ENCODE peak calls at places on chromosomes 11 and 22, in five cellular contexts. G is HepG2, M is transverse colon, W is stomach, I is SK-N-SH. O is an unnamed sample.

GRCh38 chr22:45552017-45552411 is 49.3 kb downstream of the FBLN1 start:
- DNase-seq in G (no peak), W (no peak), M (no peak), I (no peak), O (no peak)

GRCh38 chr11:63818609-63819008 is 5.4 kb downstream of the SPINDOC start:
- DNase-seq in W (no peak), I (no peak), G (no peak), M (no peak), O (no peak)

GRCh38 chr11:18578975-18579598 is 9.4 kb downstream of the UEVLD start:
- DNase-seq in W (peak; percentile 65), I (no peak), M (peak; percentile 79), G (peak; percentile 93), O (no peak)

GRCh38 chr22:22084089-22084711 is 101.6 kb upstream of the TOP3B start:
- DNase-seq in M (no peak), W (no peak), I (no peak), G (no peak), O (no peak)

GRCh38 chr11:120571476-120571875 is 59.9 kb downstream of the GRIK4 start:
- DNase-seq in I (no peak), G (no peak), M (no peak), W (no peak), O (peak; percentile 23)

GRCh38 chr11:126419801-126420729 is 64.6 kb downstream of the ST3GAL4 start:
- DNase-seq in M (no peak), W (no peak), G (no peak), I (no peak), O (no peak)

GRCh38 chr11:122099345-122100045 is 16.5 kb downstream of the BLID start:
- DNase-seq in W (no peak), G (no peak), I (no peak), M (no peak), O (no peak)

GRCh38 chr22:48492371-48493320 is 1335.0 kb downstream of the BRD1 start:
- DNase-seq in G (peak; percentile 50), I (peak; percentile 84), M (peak; percentile 50), W (peak; percentile 43), O (peak; percentile 74)

GRCh38 chr11:7520981-7521487 is 7.2 kb downstream of the PPFIBP2 start:
- DNase-seq in I (no peak), M (no peak), G (no peak), W (no peak), O (no peak)

GRCh38 chr11:16216831-16217230 is 139.5 kb downstream of the SOX6 start:
- DNase-seq in I (no peak), W (no peak), G (no peak), M (no peak), O (no peak)

GRCh38 chr11:1281326-1281973 is 28.0 kb downstream of the TOLLIP start:
- DNase-seq in W (no peak), M (no peak), I (no peak), G (no peak), O (peak; percentile 59)

GRCh38 chr22:44550666-44551491 is 52.8 kb upstream of the RTL6 start:
- DNase-seq in W (peak; percentile 37), M (peak; percentile 64), G (no peak), I (no peak), O (no peak)

GRCh38 chr11:59173964-59174663 is 2.2 kb downstream of the DTX4 start:
- DNase-seq in W (peak; percentile 73), M (peak; percentile 88), G (peak; percentile 89), I (no peak), O (no peak)

GRCh38 chr22:42173183-42173926 is 42.7 kb upstream of the CYP2D6 start:
- DNase-seq in G (no peak), M (no peak), W (no peak), I (no peak), O (no peak)

GRCh38 chr11:1473011-1473628 is 13.5 kb downstream of the MOB2 start:
- DNase-seq in G (no peak), I (no peak), W (no peak), M (no peak), O (peak; percentile 46)

GRCh38 chr11:85784907-85785306 is 26.0 kb downstream of the SYTL2 start:
- DNase-seq in I (no peak), G (no peak), M (no peak), W (no peak), O (no peak)

GRCh38 chr11:103525069-103525468 is 415.8 kb downstream of the DYNC2H1 start:
- DNase-seq in M (no peak), W (no peak), I (no peak), G (no peak), O (no peak)

GRCh38 chr22:38289583-38290082 is 16.8 kb upstream of the TMEM184B start:
- DNase-seq in M (no peak), W (no peak), G (no peak), I (no peak), O (no peak)

GRCh38 chr22:37982938-37983859 is 1.2 kb downstream of the SOX10 start:
- DNase-seq in W (no peak), G (no peak), I (no peak), M (no peak), O (no peak)

GRCh38 chr11:25927391-25927790 is 404.5 kb upstream of the ANO3 start:
- DNase-seq in I (no peak), G (no peak), M (no peak), W (no peak), O (no peak)

GRCh38 chr22:44914026-44914721 is 95.6 kb downstream of the PHF21B start:
- DNase-seq in I (no peak), G (no peak), W (no peak), M (no peak), O (peak; percentile 57)

GRCh38 chr22:48382197-48382596 is 1445.5 kb downstream of the BRD1 start:
- DNase-seq in I (peak; percentile 30), G (no peak), W (peak; percentile 22), M (no peak), O (peak; percentile 22)

GRCh38 chr11:134450186-134450585 is 38.1 kb upstream of the B3GAT1 start:
- DNase-seq in W (no peak), G (no peak), I (no peak), M (no peak), O (no peak)

GRCh38 chr11:96116341-96116740 is 192.4 kb upstream of the MTMR2 start:
- DNase-seq in I (no peak), G (no peak), M (no peak), W (no peak), O (no peak)

GRCh38 chr11:96113100-96113710 is 189.3 kb upstream of the MTMR2 start:
- DNase-seq in M (no peak), I (no peak), W (no peak), G (no peak), O (no peak)

GRCh38 chr11:96112192-96113099 is 188.5 kb upstream of the MTMR2 start:
- DNase-seq in W (no peak), G (no peak), I (no peak), M (no peak), O (no peak)

GRCh38 chr11:96111308-96111707 is 187.4 kb upstream of the MTMR2 start:
- DNase-seq in I (no peak), G (no peak), M (no peak), W (no peak), O (no peak)

GRCh38 chr11:96114178-96115070 is 190.5 kb upstream of the MTMR2 start:
- DNase-seq in M (no peak), I (no peak), W (no peak), G (peak; percentile 74), O (no peak)
- TF ChIP-seq POLR2AphosphoS5 in M (no peak), I (no peak), W (no peak), G (no peak), O (no peak)

GRCh38 chr11:46918087-46918751 is at the start of gene LRP4:
- DNase-seq in W (peak; percentile 52), G (no peak), M (peak; percentile 69), I (peak; percentile 95), O (peak; percentile 85)
- TF ChIP-seq CTCF in W (no peak), G (peak; percentile 18), M (no peak), I (no peak), O (no peak)

DNA sequence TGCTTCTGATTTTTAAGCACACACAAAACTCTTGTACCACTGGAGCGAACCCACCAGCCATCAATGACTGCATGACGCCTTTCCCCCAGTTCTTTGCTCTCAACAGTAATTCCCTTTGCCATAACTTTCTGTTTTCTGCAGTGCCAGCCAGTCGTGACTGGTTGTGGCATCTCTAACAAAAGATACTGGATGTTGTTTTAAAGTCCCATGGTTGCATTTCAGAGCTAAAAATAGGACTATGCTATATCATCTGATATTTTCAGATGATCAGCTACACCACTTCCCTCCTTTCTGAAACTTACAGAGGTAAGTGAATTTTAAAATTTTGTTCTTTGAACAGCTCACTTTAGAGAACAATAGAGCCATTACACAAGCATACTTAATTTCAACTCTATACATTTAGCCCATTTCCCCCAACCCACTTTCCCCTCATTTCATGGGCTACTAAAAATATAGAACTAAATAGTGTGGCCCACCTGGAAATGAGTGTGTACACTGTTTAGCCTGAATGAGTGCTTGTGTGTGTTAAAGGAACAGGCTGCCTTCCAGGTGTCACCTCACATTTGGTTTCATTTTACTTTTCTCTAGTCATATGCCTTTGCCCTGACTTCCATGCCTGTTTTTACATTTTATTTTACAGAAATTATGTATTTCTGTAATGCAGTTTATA is 136.9 kb upstream of the ZC3H12C start:
- DNase-seq in W (no peak), G (no peak), M (no peak), I (no peak), O (no peak)
- TF ChIP-seq POLR2AphosphoS5 in W (no peak), G (no peak), M (no peak), I (no peak), O (no peak)

GRCh38 chr11:117442049-117442868 is 114.6 kb downstream of the CEP164 start:
- DNase-seq in W (no peak), I (no peak), G (no peak), M (no peak), O (no peak)

GRCh38 chr11:117445097-117445658 is 117.5 kb downstream of the CEP164 start:
- DNase-seq in I (no peak), M (no peak), G (no peak), W (no peak), O (peak; percentile 48)

GRCh38 chr11:117444256-117445096 is 116.8 kb downstream of the CEP164 start:
- DNase-seq in G (no peak), M (no peak), I (peak; percentile 86), W (no peak), O (peak; percentile 49)

GRCh38 chr11:117442869-117443239 is 115.2 kb downstream of the CEP164 start:
- DNase-seq in W (no peak), G (no peak), I (no peak), M (no peak), O (peak; percentile 50)

DNA sequence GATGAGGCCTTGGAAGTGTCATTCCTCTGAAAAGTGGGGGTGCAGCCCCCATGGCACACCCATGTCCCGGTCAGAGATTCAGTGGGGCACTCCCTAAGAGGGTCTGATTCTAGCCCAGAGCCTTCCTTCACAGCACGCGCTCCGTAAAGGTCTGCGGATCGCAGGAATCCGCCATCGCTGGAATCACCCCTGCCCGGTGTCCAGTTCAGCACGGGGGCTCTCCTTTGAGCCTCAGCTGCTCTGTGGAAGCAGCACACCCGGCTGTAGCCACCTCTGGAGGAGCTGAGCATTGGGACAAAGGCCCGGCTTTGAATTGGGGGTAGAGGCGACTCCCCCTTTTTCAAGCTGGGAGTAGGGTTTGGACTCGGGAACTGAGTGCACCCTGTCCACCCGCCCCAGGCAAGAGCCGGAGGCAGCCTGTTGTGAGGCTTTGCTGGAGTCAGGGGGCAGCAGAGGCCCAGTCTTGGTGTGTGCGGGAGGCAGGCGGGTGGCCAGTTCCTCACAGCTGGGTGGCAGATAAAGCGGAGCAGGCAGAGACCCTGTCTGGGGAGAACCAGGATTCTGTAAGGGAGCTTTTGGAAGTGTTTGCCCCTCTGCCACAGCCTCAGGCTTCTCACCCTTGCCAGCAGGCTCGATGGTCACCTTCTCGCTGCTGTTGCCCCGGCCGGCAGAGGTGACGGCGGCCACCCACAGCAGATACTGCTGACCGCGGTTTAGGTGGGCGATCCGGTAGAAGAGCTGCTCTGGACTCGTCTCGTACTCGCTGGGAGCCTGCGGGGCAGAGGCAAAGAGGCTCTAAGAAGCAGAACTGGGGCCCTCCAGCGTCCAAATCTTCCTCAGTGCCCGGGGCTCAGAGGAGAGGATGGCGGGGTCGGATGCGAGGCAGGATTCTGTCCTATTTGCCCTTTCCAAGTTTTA is 115.9 kb downstream of the CEP164 start:
- DNase-seq in G (peak; percentile 40), W (peak; percentile 34), M (peak; percentile 35), I (peak; percentile 92), O (peak; percentile 74)
- TF ChIP-seq CTCF in G (peak; percentile 89), W (no peak), M (peak; percentile 48), I (peak; percentile 65), O (peak; percentile 25)

O was measured in spleen.